ENCODE peak calls at places on chromosomes 6 and 20, in seven cellular contexts. Z is endothelial cell, M is NAMALWA, Y is activated T-helper 1 cell treated with Interleukin-2 at 50 U/mL for 16 hours, W is T-helper 1 cell, D is RPMI7951, F is RPMI8226. Q is an unnamed sample.

GRCh38 chr6:13729891-13730290 is 18.3 kb upstream of the RANBP9 start:
- DNase-seq in Y (no peak), M (no peak), F (no peak), D (peak; percentile 67), Z (no peak), W (no peak), Q (no peak)

GRCh38 chr6:160249687-160250086 is 8.9 kb downstream of the SLC22A2 start:
- DNase-seq in Z (no peak), F (no peak), W (no peak), Y (no peak), D (no peak), M (no peak), Q (no peak)

GRCh38 chr6:158698876-158699440 is 49.1 kb downstream of the SYTL3 start:
- DNase-seq in M (no peak), W (no peak), F (no peak), Z (no peak), D (no peak), Y (no peak), Q (no peak)

GRCh38 chr6:33787336-33787953 is 1.5 kb downstream of the LEMD2 start:
- DNase-seq in Y (no peak), W (no peak), M (no peak), D (peak; percentile 67), Z (no peak), F (no peak), Q (peak; percentile 50)

GRCh38 chr20:58759947-58760346 is 67.3 kb downstream of the NPEPL1 start:
- DNase-seq in Z (no peak), Y (no peak), D (no peak), M (no peak), W (no peak), F (no peak), Q (no peak)

GRCh38 chr6:41713650-41714291 is 21.6 kb downstream of the TFEB start:
- DNase-seq in M (no peak), D (no peak), F (no peak), Y (no peak), Z (no peak), W (no peak), Q (no peak)

GRCh38 chr6:108116781-108117426 is 42.4 kb upstream of the OSTM1 start:
- DNase-seq in Y (no peak), M (no peak), Z (no peak), W (no peak), D (no peak), F (no peak), Q (no peak)

GRCh38 chr6:16676978-16677377 is 84.3 kb downstream of the ATXN1 start:
- DNase-seq in D (peak; percentile 34), W (no peak), F (no peak), Z (no peak), Y (no peak), M (no peak), Q (no peak)

Q was measured in erythroblast.